ENCODE peak calls at places on chromosomes 6 and 20, in seven cellular contexts. R is PC-9; M is epithelial cell of prostate; T is naive thymus-derived CD4-positive, alpha-beta T cell; Y is SJSA1; Q is pancreas; O is hepatocyte. W is an unnamed sample.
A peak's percentile ranks its signal among the peaks of the same experiment; 100 is the strongest.

GRCh38 chr20:20014659-20015058 is 2.5 kb upstream of the NAA20 start:
- DNase-seq in R (no peak), M (no peak), T (peak; percentile 29), Y (no peak), Q (no peak), O (no peak), W (no peak)

GRCh38 chr6:166221040-166221439 is 53.4 kb upstream of the TBXT start:
- DNase-seq in R (no peak), M (no peak), T (peak; percentile 19), Y (no peak), Q (no peak), O (no peak), W (no peak)

GRCh38 chr20:9572690-9573089 is 58.3 kb downstream of the LAMP5 start:
- DNase-seq in R (no peak), M (no peak), T (no peak), Y (no peak), Q (no peak), O (no peak), W (no peak)

GRCh38 chr20:57849868-57850215 is 140.0 kb upstream of the PMEPA1 start:
- DNase-seq in R (no peak), M (no peak), T (no peak), Y (no peak), Q (no peak), O (no peak), W (no peak)

GRCh38 chr6:169167581-169168301 is 85.9 kb downstream of the THBS2 start:
- DNase-seq in R (no peak), M (no peak), T (no peak), Y (peak; percentile 94), Q (no peak), O (no peak), W (no peak)

GRCh38 chr6:26234421-26235239 is 130.4 kb upstream of the BTN3A2 start:
- DNase-seq in R (peak; percentile 61), M (no peak), T (peak; percentile 92), Y (peak; percentile 92), Q (no peak), O (peak; percentile 84), W (no peak)

GRCh38 chr6:148611213-148611612 is 135.6 kb upstream of the UST start:
- DNase-seq in R (no peak), M (peak; percentile 33), T (no peak), Y (no peak), Q (no peak), O (peak; percentile 13), W (peak; percentile 43)

GRCh38 chr20:56360899-56361199 is 2.1 kb downstream of the FAM210B start:
- DNase-seq in R (no peak), M (no peak), T (no peak), Y (no peak), Q (no peak), O (no peak), W (no peak)

GRCh38 chr20:58614984-58615760 is 35.9 kb upstream of the STX16 start:
- DNase-seq in R (no peak), M (no peak), T (no peak), Y (no peak), Q (no peak), O (no peak), W (no peak)

GRCh38 chr20:49631856-49632418 is 64.0 kb upstream of the PTGIS start:
- DNase-seq in R (no peak), M (no peak), T (no peak), Y (no peak), Q (no peak), O (no peak), W (no peak)

GRCh38 chr6:130365166-130366010 is 429 bp upstream of the TMEM200A start:
- DNase-seq in R (peak; percentile 33), M (no peak), T (no peak), Y (peak; percentile 78), Q (peak; percentile 83), O (peak; percentile 88), W (no peak)

GRCh38 chr20:51095755-51096509 is 73.0 kb upstream of the KCNG1 start:
- DNase-seq in R (no peak), M (no peak), T (no peak), Y (no peak), Q (no peak), O (no peak), W (no peak)

GRCh38 chr6:89079611-89080213 is 839 bp upstream of the PNRC1 start:
- DNase-seq in R (no peak), M (no peak), T (peak; percentile 86), Y (peak; percentile 79), Q (no peak), O (peak; percentile 69), W (no peak)

GRCh38 chr6:124573953-124574352 is 388.3 kb upstream of the RNF217 start:
- DNase-seq in R (no peak), M (no peak), T (no peak), Y (no peak), Q (no peak), O (no peak), W (no peak)

GRCh38 chr20:41989935-41990635 is 371.9 kb upstream of the CHD6 start:
- DNase-seq in R (no peak), M (no peak), T (no peak), Y (no peak), Q (no peak), O (peak; percentile 22), W (no peak)

GRCh38 chr20:47929368-47930115 is 144.3 kb upstream of the SULF2 start:
- DNase-seq in R (peak; percentile 88), M (no peak), T (no peak), Y (no peak), Q (no peak), O (no peak), W (no peak)

GRCh38 chr6:127554435-127555006 is 22.5 kb upstream of the C6orf58 start:
- DNase-seq in R (no peak), M (no peak), T (peak; percentile 4), Y (no peak), Q (no peak), O (peak; percentile 12), W (peak; percentile 9)

GRCh38 chr20:38473353-38473795 is 731 bp downstream of the RALGAPB start:
- DNase-seq in R (no peak), M (no peak), T (no peak), Y (peak; percentile 47), Q (no peak), O (peak; percentile 59), W (no peak)

GRCh38 chr6:169863149-169863525 is 111.7 kb downstream of the ERMARD start:
- DNase-seq in R (no peak), M (no peak), T (no peak), Y (no peak), Q (peak; percentile 46), O (no peak), W (no peak)

DNA sequence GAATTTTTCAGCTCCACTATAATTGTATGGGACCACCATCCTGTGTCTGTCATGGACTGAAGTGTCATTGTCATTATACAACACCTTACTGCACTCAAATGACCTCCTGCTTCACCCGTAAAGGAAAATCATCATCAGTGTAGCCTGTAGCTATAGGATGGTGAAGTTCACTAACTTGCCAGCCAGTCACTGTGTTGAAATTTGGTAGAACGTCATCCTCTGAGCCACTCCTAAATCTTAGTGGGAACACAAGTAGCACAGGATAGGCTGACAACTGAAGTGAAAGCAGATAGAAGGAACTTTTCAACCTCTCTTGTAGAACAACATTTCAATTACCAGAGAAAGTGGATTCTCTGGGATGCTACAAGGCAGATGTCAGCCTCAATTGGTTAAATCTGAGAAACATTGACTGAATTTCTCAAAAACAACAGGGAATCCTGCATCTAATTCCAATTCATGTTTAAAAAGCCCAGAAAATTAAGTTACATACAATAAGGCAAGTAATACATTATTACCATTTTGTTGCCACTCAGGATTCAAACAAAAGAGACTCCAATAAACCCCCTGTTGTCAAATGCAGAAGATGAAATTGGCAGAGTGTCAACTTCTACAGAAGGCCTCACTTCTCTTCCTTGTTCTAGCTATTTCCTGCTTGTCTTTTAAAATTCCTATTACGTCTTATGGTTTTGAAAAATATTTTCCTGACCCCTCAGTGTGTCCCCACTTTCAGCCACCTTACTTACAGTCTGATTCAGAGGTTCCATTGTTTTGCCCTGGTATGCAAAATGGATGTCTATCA is 647.9 kb upstream of the AGPAT4 start:
- DNase-seq in R (no peak), M (no peak), T (no peak), Y (no peak), Q (no peak), O (no peak), W (no peak)
- H3K27ac ChIP-seq in R (no peak overlapping the region), M (peak overlapping the region; percentile 65), T (no peak overlapping the region), Y (peak overlapping the region; percentile 5), Q (peak overlapping the region; percentile 33), O (peak overlapping the region; percentile 58), W (no peak overlapping the region)

GRCh38 chr6:22098623-22099022 is 198.2 kb downstream of the PRL start:
- DNase-seq in R (no peak), M (no peak), T (no peak), Y (peak; percentile 12), Q (no peak), O (no peak), W (no peak)
- H3K27ac ChIP-seq in R (no peak overlapping the region), M (no peak overlapping the region), T (no peak overlapping the region), Y (peak overlapping the region; percentile 33), Q (no peak overlapping the region), O (no peak overlapping the region), W (no peak overlapping the region)

GRCh38 chr6:11209369-11209768 is 23.1 kb downstream of the NEDD9 start:
- DNase-seq in R (no peak), M (no peak), T (no peak), Y (no peak), Q (no peak), O (no peak), W (no peak)
- H3K27ac ChIP-seq in R (peak overlapping the region; percentile 92), M (peak overlapping the region; percentile 39), T (no peak overlapping the region), Y (no peak overlapping the region), Q (peak overlapping the region; percentile 42), O (peak overlapping the region; percentile 30), W (no peak overlapping the region)

GRCh38 chr20:404088-404487 is 4.0 kb upstream of the RBCK1 start:
- DNase-seq in R (no peak), M (no peak), T (no peak), Y (no peak), Q (no peak), O (no peak), W (no peak)

GRCh38 chr20:401682-402495 is 6.2 kb upstream of the RBCK1 start:
- DNase-seq in R (peak; percentile 87), M (peak; percentile 99), T (no peak), Y (no peak), Q (no peak), O (peak; percentile 87), W (no peak)

GRCh38 chr20:403582-403957 is 4.5 kb upstream of the RBCK1 start:
- DNase-seq in R (no peak), M (no peak), T (no peak), Y (no peak), Q (no peak), O (no peak), W (no peak)

GRCh38 chr20:402496-402885 is 5.6 kb upstream of the RBCK1 start:
- DNase-seq in R (no peak), M (no peak), T (no peak), Y (no peak), Q (no peak), O (no peak), W (no peak)

DNA sequence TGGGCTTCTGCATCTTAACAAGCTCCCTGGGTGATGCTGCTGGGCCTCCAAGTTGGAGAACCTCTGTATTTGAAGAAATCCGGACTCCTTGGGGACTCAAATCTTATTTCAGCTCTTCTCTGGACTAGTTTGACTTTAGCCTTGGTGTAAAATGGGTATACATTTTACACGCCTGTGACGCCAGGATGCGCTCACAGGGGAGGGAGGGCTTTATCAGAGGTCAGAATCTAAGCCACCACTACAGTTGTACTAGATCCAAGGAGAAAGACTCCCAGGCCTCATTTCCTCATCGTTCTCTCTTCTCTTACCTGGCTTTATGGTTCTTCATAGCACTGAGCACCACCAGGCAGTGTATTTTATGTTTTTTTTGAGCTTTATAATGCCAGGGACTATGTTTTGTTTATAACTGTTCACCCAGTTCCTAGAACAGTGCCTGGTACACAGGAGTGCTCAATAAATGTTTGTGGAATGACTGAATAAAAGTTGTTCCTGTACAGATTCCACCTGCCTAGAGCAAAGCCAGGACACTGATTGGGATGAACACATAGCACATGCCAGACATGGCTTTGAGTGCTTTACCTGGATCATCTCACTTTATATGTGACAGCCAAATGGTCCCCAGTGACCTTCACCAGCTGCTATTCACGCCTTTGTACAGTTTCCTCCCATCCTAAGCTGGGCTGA is 5.1 kb upstream of the RBCK1 start:
- DNase-seq in R (no peak), M (no peak), T (no peak), Y (no peak), Q (no peak), O (no peak), W (no peak)
- H3K27ac ChIP-seq in R (peak overlapping the region; percentile 96), M (peak overlapping the region; percentile 100), T (no peak overlapping the region), Y (no peak overlapping the region), Q (no peak overlapping the region), O (peak overlapping the region; percentile 92), W (no peak overlapping the region)

W was measured in caudate nucleus.